ENCODE peak calls at places on chromosomes 1 and 21, in four cellular contexts. M is HEK293T; G is neural crest cell; O is activated T-cell treated with anti-CD3 and anti-CD28 coated beads, Interleukin-2, amount 50 U/mL, for 24 hours. Y is an unnamed sample.

GRCh38 chr1:29708818-29709710 is 472.7 kb downstream of the PTPRU start:
- DNase-seq in G (no peak), O (no peak), M (no peak), Y (no peak)

GRCh38 chr21:44943005-44943685 is 3.3 kb downstream of the SLX9 start:
- DNase-seq in O (no peak), G (no peak), M (no peak), Y (no peak)

GRCh38 chr21:45048968-45049367 is 25.4 kb upstream of the ADARB1 start:
- DNase-seq in O (no peak), G (no peak), M (no peak), Y (no peak)

GRCh38 chr1:4553761-4554160 is 100.6 kb upstream of the AJAP1 start:
- DNase-seq in O (no peak), G (no peak), M (no peak), Y (no peak)

GRCh38 chr1:178540646-178541045 is 27.7 kb downstream of the TEX35 start:
- DNase-seq in G (no peak), M (no peak), O (no peak), Y (peak)

GRCh38 chr1:119885903-119886783 is 10.2 kb downstream of the ADAM30 start:
- DNase-seq in G (peak), M (peak), O (peak), Y (no peak)

GRCh38 chr1:58664881-58665280 is 35.0 kb downstream of the MYSM1 start:
- DNase-seq in O (no peak), M (no peak), G (no peak), Y (no peak)

GRCh38 chr1:213988639-213989070 is 882 bp downstream of the PROX1 start:
- DNase-seq in O (no peak), M (no peak), G (no peak), Y (no peak)

GRCh38 chr21:26137379-26138060 is 33.0 kb downstream of the APP start:
- DNase-seq in O (no peak), M (no peak), G (no peak), Y (no peak)

GRCh38 chr1:78663916-78664315 is 14.3 kb downstream of the IFI44 start:
- DNase-seq in M (no peak), O (no peak), G (no peak), Y (no peak)

GRCh38 chr21:39633770-39634181 is 21.0 kb downstream of the B3GALT5 start:
- DNase-seq in M (no peak), G (no peak), O (no peak), Y (no peak)

GRCh38 chr21:14900058-14900457 is 164.7 kb downstream of the NRIP1 start:
- DNase-seq in O (no peak), G (no peak), M (no peak), Y (no peak)

GRCh38 chr1:225767591-225768540 is 9.8 kb upstream of the SRP9 start:
- DNase-seq in G (no peak), M (no peak), O (no peak), Y (peak)

GRCh38 chr21:33703750-33704606 is 61.7 kb downstream of the ITSN1 start:
- DNase-seq in O (no peak), G (no peak), M (no peak), Y (no peak)

GRCh38 chr1:245798367-245798747 is 643.6 kb downstream of the KIF26B start:
- DNase-seq in O (no peak), G (no peak), M (no peak), Y (no peak)

GRCh38 chr1:88946845-88947244 is 45.6 kb downstream of the KYAT3 start:
- DNase-seq in O (no peak), M (no peak), G (no peak), Y (no peak)

GRCh38 chr1:205248793-205249601 is 21.3 kb downstream of the TMCC2 start:
- DNase-seq in M (no peak), G (no peak), O (no peak), Y (peak)

GRCh38 chr1:86069757-86070145 is 86.8 kb downstream of the COL24A1 start:
- DNase-seq in G (no peak), M (no peak), O (no peak), Y (no peak)

GRCh38 chr1:182962554-182963115 is 9.7 kb upstream of the SHCBP1L start:
- DNase-seq in G (peak), O (no peak), M (peak), Y (no peak)

GRCh38 chr21:28068455-28069358 is 924.0 kb downstream of the LTN1 start:
- DNase-seq in M (no peak), O (no peak), G (no peak), Y (no peak)

GRCh38 chr1:92934395-92935378 is 26.6 kb downstream of the DIPK1A start:
- DNase-seq in M (no peak), G (no peak), O (no peak), Y (no peak)

GRCh38 chr1:195745170-195746009 is 862.9 kb downstream of the KCNT2 start:
- DNase-seq in O (no peak), G (no peak), M (no peak), Y (no peak)

GRCh38 chr1:172533511-172534116 is 664 bp downstream of the SUCO start:
- DNase-seq in O (no peak), M (peak), G (peak), Y (peak)

GRCh38 chr1:183248989-183249691 is 63.1 kb downstream of the LAMC2 start:
- DNase-seq in G (no peak), M (no peak), O (no peak), Y (no peak)

GRCh38 chr1:193584840-193585239 is 398.4 kb upstream of the B3GALT2 start:
- DNase-seq in G (no peak), M (no peak), O (no peak), Y (no peak)

GRCh38 chr1:53145619-53145941 is 3.1 kb upstream of the SLC1A7 start:
- DNase-seq in M (no peak), O (no peak), G (no peak), Y (no peak)

GRCh38 chr1:206856674-206857464 is 8.6 kb upstream of the IL20 start:
- DNase-seq in O (no peak), G (no peak), M (peak), Y (no peak)

GRCh38 chr1:100188617-100189016 is 10.6 kb upstream of the LRRC39 start:
- DNase-seq in G (no peak), M (no peak), O (no peak), Y (no peak)

GRCh38 chr21:26626187-26626586 is 53.1 kb upstream of the CYYR1 start:
- DNase-seq in M (no peak), O (no peak), G (no peak), Y (no peak)

GRCh38 chr1:183723571-183723970 is 70.5 kb upstream of the APOBEC4 start:
- DNase-seq in M (no peak), O (no peak), G (no peak), Y (no peak)

GRCh38 chr1:78721136-78721535 is 71.5 kb downstream of the IFI44 start:
- DNase-seq in G (no peak), M (no peak), O (no peak), Y (no peak)

GRCh38 chr1:225744745-225745144 is 32.9 kb upstream of the SRP9 start:
- DNase-seq in M (no peak), O (no peak), G (no peak), Y (no peak)

GRCh38 chr1:58883037-58883887 is 99.4 kb upstream of the JUN start:
- DNase-seq in O (no peak), G (no peak), M (no peak), Y (no peak)

GRCh38 chr21:40512590-40512989 is 334.4 kb downstream of the DSCAM start:
- DNase-seq in O (no peak), M (peak), G (peak), Y (no peak)

GRCh38 chr1:244664353-244664752 is 11.4 kb downstream of the DESI2 start:
- DNase-seq in M (no peak), G (no peak), O (no peak), Y (no peak)

GRCh38 chr1:42935313-42935624 is 23.4 kb downstream of the SLC2A1 start:
- DNase-seq in O (no peak), G (no peak), M (no peak), Y (peak)

Y was measured in coronary artery.